ENCODE peak calls at places on chromosomes 1 and 21, in six cellular contexts. One of them, this sample, is unnamed.

GRCh38 chr1:226447932-226448670 is 40.2 kb upstream of the PARP1 start:
- DNase-seq in colonic mucosa: no peak
- DNase-seq in left ventricle myocardium inferior: no peak
- DNase-seq in CD8-positive, alpha-beta T cell: no peak
- DNase-seq in HFFc6: no peak
- DNase-seq in AG10803: no peak
- DNase-seq in this sample: no peak

GRCh38 chr1:88079036-88079435 is 605.0 kb upstream of the PKN2 start:
- DNase-seq in colonic mucosa: no peak
- DNase-seq in left ventricle myocardium inferior: no peak
- DNase-seq in CD8-positive, alpha-beta T cell: no peak
- DNase-seq in HFFc6: no peak
- DNase-seq in AG10803: no peak
- DNase-seq in this sample: peak

GRCh38 chr1:231590453-231591198 is 36.0 kb upstream of the DISC1 start:
- DNase-seq in colonic mucosa: peak
- DNase-seq in left ventricle myocardium inferior: peak
- DNase-seq in CD8-positive, alpha-beta T cell: no peak
- DNase-seq in HFFc6: peak
- DNase-seq in AG10803: peak
- DNase-seq in this sample: peak

GRCh38 chr1:1084372-1085170 is 10.5 kb upstream of the RNF223 start:
- DNase-seq in colonic mucosa: no peak
- DNase-seq in left ventricle myocardium inferior: peak
- DNase-seq in CD8-positive, alpha-beta T cell: no peak
- DNase-seq in HFFc6: no peak
- DNase-seq in AG10803: no peak
- DNase-seq in this sample: no peak

GRCh38 chr1:179447489-179447888 is 81.7 kb downstream of the AXDND1 start:
- DNase-seq in colonic mucosa: peak
- DNase-seq in left ventricle myocardium inferior: no peak
- DNase-seq in CD8-positive, alpha-beta T cell: no peak
- DNase-seq in HFFc6: peak
- DNase-seq in AG10803: peak
- DNase-seq in this sample: no peak

GRCh38 chr1:34549199-34549598 is 205.6 kb upstream of the GJB5 start:
- DNase-seq in colonic mucosa: peak
- DNase-seq in left ventricle myocardium inferior: no peak
- DNase-seq in CD8-positive, alpha-beta T cell: no peak
- DNase-seq in HFFc6: no peak
- DNase-seq in AG10803: no peak
- DNase-seq in this sample: peak

GRCh38 chr1:69475021-69475420 is 92.7 kb upstream of the LRRC7 start:
- DNase-seq in colonic mucosa: no peak
- DNase-seq in left ventricle myocardium inferior: no peak
- DNase-seq in CD8-positive, alpha-beta T cell: no peak
- DNase-seq in HFFc6: no peak
- DNase-seq in AG10803: no peak
- DNase-seq in this sample: no peak

GRCh38 chr1:6460349-6461236 is 5.4 kb downstream of the TNFRSF25 start:
- DNase-seq in colonic mucosa: peak
- DNase-seq in left ventricle myocardium inferior: no peak
- DNase-seq in CD8-positive, alpha-beta T cell: peak
- DNase-seq in HFFc6: no peak
- DNase-seq in AG10803: no peak
- DNase-seq in this sample: no peak

GRCh38 chr1:231724876-231725647 is 98.5 kb downstream of the DISC1 start:
- DNase-seq in colonic mucosa: peak
- DNase-seq in left ventricle myocardium inferior: no peak
- DNase-seq in CD8-positive, alpha-beta T cell: no peak
- DNase-seq in HFFc6: peak
- DNase-seq in AG10803: peak
- DNase-seq in this sample: peak

GRCh38 chr1:85484716-85485115 is 19.8 kb upstream of the DDAH1 start:
- DNase-seq in colonic mucosa: no peak
- DNase-seq in left ventricle myocardium inferior: no peak
- DNase-seq in CD8-positive, alpha-beta T cell: no peak
- DNase-seq in HFFc6: no peak
- DNase-seq in AG10803: no peak
- DNase-seq in this sample: no peak

GRCh38 chr21:39121600-39122355 is 61.5 kb downstream of the PSMG1 start:
- DNase-seq in colonic mucosa: peak
- DNase-seq in left ventricle myocardium inferior: no peak
- DNase-seq in CD8-positive, alpha-beta T cell: peak
- DNase-seq in HFFc6: no peak
- DNase-seq in AG10803: no peak
- DNase-seq in this sample: no peak

GRCh38 chr1:9086060-9086459 is 16.6 kb upstream of the SLC2A5 start:
- DNase-seq in colonic mucosa: no peak
- DNase-seq in left ventricle myocardium inferior: no peak
- DNase-seq in CD8-positive, alpha-beta T cell: no peak
- DNase-seq in HFFc6: no peak
- DNase-seq in AG10803: no peak
- DNase-seq in this sample: no peak

GRCh38 chr1:226575436-226576390 is 27.1 kb downstream of the STUM start:
- DNase-seq in colonic mucosa: no peak
- DNase-seq in left ventricle myocardium inferior: no peak
- DNase-seq in CD8-positive, alpha-beta T cell: no peak
- DNase-seq in HFFc6: no peak
- DNase-seq in AG10803: no peak
- DNase-seq in this sample: no peak

GRCh38 chr1:183622884-183623785 is 12.4 kb downstream of the ARPC5 start:
- DNase-seq in colonic mucosa: peak
- DNase-seq in left ventricle myocardium inferior: peak
- DNase-seq in CD8-positive, alpha-beta T cell: peak
- DNase-seq in HFFc6: peak
- DNase-seq in AG10803: peak
- DNase-seq in this sample: peak

DNA sequence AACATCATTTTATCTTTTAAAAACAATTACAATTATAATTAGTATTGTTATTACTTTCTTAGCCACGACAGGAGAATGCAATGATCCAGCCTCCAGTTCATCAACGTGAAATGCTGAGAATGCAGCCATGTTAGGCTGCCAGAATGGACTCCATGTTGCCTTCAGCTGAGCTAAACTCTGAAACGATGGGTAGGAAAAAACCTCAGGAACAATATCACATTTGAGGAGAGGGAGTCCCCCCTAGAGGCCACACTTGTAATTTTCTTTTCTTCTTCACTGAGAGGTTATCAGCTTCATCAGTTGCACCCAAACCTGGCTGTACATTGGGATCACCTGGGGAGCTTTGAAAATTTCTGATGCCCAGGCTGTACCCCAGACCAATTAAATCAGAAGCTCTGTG is 34.6 kb upstream of the DNAH14 start:
- DNase-seq in colonic mucosa: no peak
- DNase-seq in left ventricle myocardium inferior: no peak
- DNase-seq in CD8-positive, alpha-beta T cell: no peak
- DNase-seq in HFFc6: peak
- DNase-seq in AG10803: peak
- DNase-seq in this sample: no peak
- TF ChIP-seq CTCF in colonic mucosa: no peak
- TF ChIP-seq CTCF in left ventricle myocardium inferior: no peak
- TF ChIP-seq CTCF in CD8-positive, alpha-beta T cell: no peak
- TF ChIP-seq CTCF in HFFc6: peak
- TF ChIP-seq CTCF in AG10803: peak
- TF ChIP-seq CTCF in this sample: peak

GRCh38 chr1:152745289-152745704 is 12.5 kb upstream of the KPRP start:
- DNase-seq in colonic mucosa: no peak
- DNase-seq in left ventricle myocardium inferior: no peak
- DNase-seq in CD8-positive, alpha-beta T cell: no peak
- DNase-seq in HFFc6: peak
- DNase-seq in AG10803: peak
- DNase-seq in this sample: no peak
- TF ChIP-seq CTCF in colonic mucosa: no peak
- TF ChIP-seq CTCF in left ventricle myocardium inferior: no peak
- TF ChIP-seq CTCF in CD8-positive, alpha-beta T cell: no peak
- TF ChIP-seq CTCF in HFFc6: peak
- TF ChIP-seq CTCF in AG10803: no peak
- TF ChIP-seq CTCF in this sample: no peak

GRCh38 chr1:108963052-108963686 is at the start of gene CLCC1:
- DNase-seq in colonic mucosa: peak
- DNase-seq in left ventricle myocardium inferior: peak
- DNase-seq in CD8-positive, alpha-beta T cell: peak
- DNase-seq in HFFc6: peak
- DNase-seq in AG10803: peak
- DNase-seq in this sample: peak
- TF ChIP-seq CTCF in colonic mucosa: no peak
- TF ChIP-seq CTCF in left ventricle myocardium inferior: no peak
- TF ChIP-seq CTCF in CD8-positive, alpha-beta T cell: no peak
- TF ChIP-seq CTCF in HFFc6: no peak
- TF ChIP-seq CTCF in AG10803: no peak
- TF ChIP-seq CTCF in this sample: no peak

DNA sequence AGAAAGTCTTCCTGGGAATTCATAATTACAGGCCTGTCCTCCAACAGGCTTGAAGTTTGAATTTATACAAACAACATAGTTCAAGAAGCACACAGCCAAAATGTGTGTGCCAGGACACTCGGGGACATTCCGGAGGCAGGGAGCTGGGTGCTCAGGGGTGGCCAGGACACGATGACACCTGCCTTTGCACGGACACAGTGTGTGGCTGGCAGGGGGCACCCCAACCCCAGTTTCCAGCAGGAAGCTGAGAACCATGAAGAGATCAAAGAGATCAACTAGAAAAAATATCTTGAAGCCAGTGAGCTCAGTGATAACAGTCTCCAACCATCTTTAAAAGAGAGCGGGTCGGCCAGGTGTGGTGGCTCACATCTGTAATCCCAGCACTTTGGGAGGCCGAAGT is 32.5 kb upstream of the TRAPPC10 start:
- DNase-seq in colonic mucosa: no peak
- DNase-seq in left ventricle myocardium inferior: no peak
- DNase-seq in CD8-positive, alpha-beta T cell: no peak
- DNase-seq in HFFc6: no peak
- DNase-seq in AG10803: no peak
- DNase-seq in this sample: no peak
- TF ChIP-seq CTCF in colonic mucosa: no peak
- TF ChIP-seq CTCF in left ventricle myocardium inferior: no peak
- TF ChIP-seq CTCF in CD8-positive, alpha-beta T cell: no peak
- TF ChIP-seq CTCF in HFFc6: peak
- TF ChIP-seq CTCF in AG10803: no peak
- TF ChIP-seq CTCF in this sample: no peak

GRCh38 chr1:154179951-154180687 is 11.8 kb downstream of the TPM3 start:
- DNase-seq in colonic mucosa: peak
- DNase-seq in left ventricle myocardium inferior: no peak
- DNase-seq in CD8-positive, alpha-beta T cell: no peak
- DNase-seq in HFFc6: no peak
- DNase-seq in AG10803: no peak
- DNase-seq in this sample: no peak

GRCh38 chr1:154178856-154179811 is 12.8 kb downstream of the TPM3 start:
- DNase-seq in colonic mucosa: peak
- DNase-seq in left ventricle myocardium inferior: no peak
- DNase-seq in CD8-positive, alpha-beta T cell: no peak
- DNase-seq in HFFc6: no peak
- DNase-seq in AG10803: no peak
- DNase-seq in this sample: no peak

GRCh38 chr1:154183045-154183968 is 8.6 kb downstream of the TPM3 start:
- DNase-seq in colonic mucosa: peak
- DNase-seq in left ventricle myocardium inferior: peak
- DNase-seq in CD8-positive, alpha-beta T cell: peak
- DNase-seq in HFFc6: peak
- DNase-seq in AG10803: peak
- DNase-seq in this sample: peak

GRCh38 chr1:154181944-154182341 is 10.0 kb downstream of the TPM3 start:
- DNase-seq in colonic mucosa: no peak
- DNase-seq in left ventricle myocardium inferior: no peak
- DNase-seq in CD8-positive, alpha-beta T cell: no peak
- DNase-seq in HFFc6: no peak
- DNase-seq in AG10803: no peak
- DNase-seq in this sample: no peak

DNA sequence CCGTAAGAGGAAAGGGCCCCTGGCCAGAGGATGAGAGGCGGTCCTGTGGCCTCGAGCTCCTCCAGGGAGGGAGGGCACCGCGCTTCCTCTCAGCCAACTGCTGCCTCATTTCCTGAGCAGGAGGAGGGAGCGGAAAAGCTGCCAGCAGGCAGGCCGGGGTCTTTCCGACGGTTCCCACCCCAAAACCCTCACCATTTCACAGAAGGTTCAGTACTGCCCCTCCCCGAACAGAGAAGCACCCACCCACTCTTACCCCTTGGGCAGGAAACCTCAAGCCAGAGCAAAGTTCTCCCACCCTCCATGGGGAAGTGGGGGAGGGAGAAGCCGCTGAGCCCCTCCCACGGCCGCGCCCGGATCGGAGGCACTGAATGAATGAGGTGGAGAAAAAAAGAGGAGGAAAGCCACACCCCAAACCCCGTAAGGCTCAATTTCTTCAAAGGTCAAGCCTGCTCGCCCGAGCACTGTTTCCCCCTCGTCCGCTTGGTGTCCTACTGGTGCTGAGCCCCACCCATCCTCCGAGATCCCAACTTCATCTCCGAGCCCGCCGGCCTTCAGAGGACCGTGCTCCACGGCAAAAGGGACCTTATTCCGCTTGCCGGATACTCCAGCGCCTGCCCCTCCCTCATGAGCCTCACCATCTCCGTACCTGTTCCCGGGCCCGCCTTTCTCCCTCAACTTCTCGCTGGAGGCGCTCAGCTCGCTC is 9.4 kb downstream of the TPM3 start:
- DNase-seq in colonic mucosa: peak
- DNase-seq in left ventricle myocardium inferior: peak
- DNase-seq in CD8-positive, alpha-beta T cell: peak
- DNase-seq in HFFc6: peak
- DNase-seq in AG10803: peak
- DNase-seq in this sample: peak
- TF ChIP-seq CTCF in colonic mucosa: no peak
- TF ChIP-seq CTCF in left ventricle myocardium inferior: no peak
- TF ChIP-seq CTCF in CD8-positive, alpha-beta T cell: no peak
- TF ChIP-seq CTCF in HFFc6: peak
- TF ChIP-seq CTCF in AG10803: no peak
- TF ChIP-seq CTCF in this sample: no peak

DNA sequence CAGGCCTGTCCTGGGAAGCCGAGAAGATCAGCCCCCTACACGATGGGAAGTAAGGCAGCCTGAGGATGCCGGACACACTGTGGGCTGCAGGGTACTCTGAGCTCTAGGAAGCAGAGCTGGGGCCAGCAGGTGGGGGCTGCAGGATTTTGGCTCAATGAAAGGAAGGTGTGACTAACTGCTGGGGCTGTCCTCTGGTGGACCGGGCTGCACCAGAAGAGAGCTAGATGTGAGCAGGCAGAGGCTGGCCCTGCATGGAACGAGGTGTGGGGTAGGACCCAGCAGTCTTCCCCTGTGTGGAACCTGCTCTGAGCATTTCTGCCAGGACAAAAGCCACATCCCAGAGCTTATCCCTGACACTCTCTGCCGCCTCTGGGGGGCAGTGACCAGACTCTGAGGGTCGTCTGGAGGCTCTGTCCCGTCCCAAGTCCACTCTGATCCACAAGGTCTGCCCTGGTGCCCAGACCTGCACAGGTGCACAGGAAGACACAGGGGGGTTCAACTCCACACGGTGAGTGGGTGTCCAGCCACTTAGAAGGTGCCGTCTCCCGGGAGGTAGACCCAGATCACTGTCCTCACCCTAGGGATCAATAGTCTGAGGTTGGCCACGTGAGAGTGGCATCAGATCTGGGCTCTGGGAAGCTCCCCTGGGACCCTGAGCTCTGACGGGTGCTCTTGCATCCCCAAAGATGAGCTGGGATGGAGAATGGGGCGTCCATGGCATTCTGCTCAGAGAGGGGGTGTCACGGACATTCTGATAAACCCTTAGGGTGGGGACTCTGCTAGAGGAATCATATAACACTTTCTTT is 187.6 kb upstream of the VAMP3 start:
- DNase-seq in colonic mucosa: no peak
- DNase-seq in left ventricle myocardium inferior: no peak
- DNase-seq in CD8-positive, alpha-beta T cell: no peak
- DNase-seq in HFFc6: no peak
- DNase-seq in AG10803: no peak
- DNase-seq in this sample: no peak
- TF ChIP-seq CTCF in colonic mucosa: no peak
- TF ChIP-seq CTCF in left ventricle myocardium inferior: no peak
- TF ChIP-seq CTCF in CD8-positive, alpha-beta T cell: no peak
- TF ChIP-seq CTCF in HFFc6: no peak
- TF ChIP-seq CTCF in AG10803: no peak
- TF ChIP-seq CTCF in this sample: no peak

This sample was measured in neural crest cell.